ENCODE peak calls at places on chromosomes 2 and 18, in nine cellular contexts. One of them, this sample, is unnamed.

GRCh38 chr18:57728941-57729511 is 74.1 kb downstream of the ATP8B1 start:
- DNase-seq in H7: no peak
- DNase-seq in HTR-8/SVneo: no peak
- DNase-seq in GM23248: peak
- DNase-seq in stimulated activated CD4-positive, alpha-beta T cell treated with anti-CD3 and anti-CD28 coated beads, Interleukin-12 subunit alpha, Interleukin-12 subunit beta, amount 100 ng/mL, for 4 hours: no peak
- DNase-seq in activated naive CD8-positive, alpha-beta T cell treated with anti-CD3 and anti-CD28 coated beads, Interleukin-2, amount 50 U/mL, for 24 hours: no peak
- DNase-seq in mammary epithelial cell: peak
- DNase-seq in dermis blood vessel endothelial cell: peak
- DNase-seq in frontal cortex: no peak
- DNase-seq in this sample: peak

GRCh38 chr2:180125245-180125962 is 118.3 kb upstream of the CWC22 start:
- DNase-seq in H7: peak
- DNase-seq in HTR-8/SVneo: peak
- DNase-seq in GM23248: peak
- DNase-seq in stimulated activated CD4-positive, alpha-beta T cell treated with anti-CD3 and anti-CD28 coated beads, Interleukin-12 subunit alpha, Interleukin-12 subunit beta, amount 100 ng/mL, for 4 hours: peak
- DNase-seq in activated naive CD8-positive, alpha-beta T cell treated with anti-CD3 and anti-CD28 coated beads, Interleukin-2, amount 50 U/mL, for 24 hours: peak
- DNase-seq in mammary epithelial cell: peak
- DNase-seq in dermis blood vessel endothelial cell: peak
- DNase-seq in frontal cortex: peak
- DNase-seq in this sample: peak

GRCh38 chr2:172442072-172442895 is 14.9 kb downstream of the ITGA6 start:
- DNase-seq in H7: no peak
- DNase-seq in HTR-8/SVneo: peak
- DNase-seq in GM23248: peak
- DNase-seq in stimulated activated CD4-positive, alpha-beta T cell treated with anti-CD3 and anti-CD28 coated beads, Interleukin-12 subunit alpha, Interleukin-12 subunit beta, amount 100 ng/mL, for 4 hours: peak
- DNase-seq in activated naive CD8-positive, alpha-beta T cell treated with anti-CD3 and anti-CD28 coated beads, Interleukin-2, amount 50 U/mL, for 24 hours: peak
- DNase-seq in mammary epithelial cell: peak
- DNase-seq in dermis blood vessel endothelial cell: peak
- DNase-seq in frontal cortex: no peak
- DNase-seq in this sample: no peak

GRCh38 chr2:168583064-168583709 is 127.1 kb downstream of the CERS6 start:
- DNase-seq in H7: no peak
- DNase-seq in HTR-8/SVneo: no peak
- DNase-seq in GM23248: peak
- DNase-seq in stimulated activated CD4-positive, alpha-beta T cell treated with anti-CD3 and anti-CD28 coated beads, Interleukin-12 subunit alpha, Interleukin-12 subunit beta, amount 100 ng/mL, for 4 hours: no peak
- DNase-seq in activated naive CD8-positive, alpha-beta T cell treated with anti-CD3 and anti-CD28 coated beads, Interleukin-2, amount 50 U/mL, for 24 hours: no peak
- DNase-seq in mammary epithelial cell: no peak
- DNase-seq in dermis blood vessel endothelial cell: no peak
- DNase-seq in frontal cortex: no peak
- DNase-seq in this sample: no peak

GRCh38 chr2:79585701-79586428 is 73.0 kb downstream of the CTNNA2 start:
- DNase-seq in H7: no peak
- DNase-seq in HTR-8/SVneo: peak
- DNase-seq in GM23248: peak
- DNase-seq in stimulated activated CD4-positive, alpha-beta T cell treated with anti-CD3 and anti-CD28 coated beads, Interleukin-12 subunit alpha, Interleukin-12 subunit beta, amount 100 ng/mL, for 4 hours: no peak
- DNase-seq in activated naive CD8-positive, alpha-beta T cell treated with anti-CD3 and anti-CD28 coated beads, Interleukin-2, amount 50 U/mL, for 24 hours: no peak
- DNase-seq in mammary epithelial cell: no peak
- DNase-seq in dermis blood vessel endothelial cell: no peak
- DNase-seq in frontal cortex: no peak
- DNase-seq in this sample: no peak

GRCh38 chr18:34370704-34371405 is 146.1 kb upstream of the NOL4 start:
- DNase-seq in H7: no peak
- DNase-seq in HTR-8/SVneo: no peak
- DNase-seq in GM23248: no peak
- DNase-seq in stimulated activated CD4-positive, alpha-beta T cell treated with anti-CD3 and anti-CD28 coated beads, Interleukin-12 subunit alpha, Interleukin-12 subunit beta, amount 100 ng/mL, for 4 hours: no peak
- DNase-seq in activated naive CD8-positive, alpha-beta T cell treated with anti-CD3 and anti-CD28 coated beads, Interleukin-2, amount 50 U/mL, for 24 hours: no peak
- DNase-seq in mammary epithelial cell: no peak
- DNase-seq in dermis blood vessel endothelial cell: no peak
- DNase-seq in frontal cortex: no peak
- DNase-seq in this sample: no peak

GRCh38 chr2:216188268-216188850 is 79.2 kb downstream of the XRCC5 start:
- DNase-seq in H7: no peak
- DNase-seq in HTR-8/SVneo: no peak
- DNase-seq in GM23248: peak
- DNase-seq in stimulated activated CD4-positive, alpha-beta T cell treated with anti-CD3 and anti-CD28 coated beads, Interleukin-12 subunit alpha, Interleukin-12 subunit beta, amount 100 ng/mL, for 4 hours: no peak
- DNase-seq in activated naive CD8-positive, alpha-beta T cell treated with anti-CD3 and anti-CD28 coated beads, Interleukin-2, amount 50 U/mL, for 24 hours: no peak
- DNase-seq in mammary epithelial cell: no peak
- DNase-seq in dermis blood vessel endothelial cell: no peak
- DNase-seq in frontal cortex: no peak
- DNase-seq in this sample: no peak

GRCh38 chr18:63132819-63133200 is 186.8 kb downstream of the BCL2 start:
- DNase-seq in H7: no peak
- DNase-seq in HTR-8/SVneo: no peak
- DNase-seq in GM23248: no peak
- DNase-seq in stimulated activated CD4-positive, alpha-beta T cell treated with anti-CD3 and anti-CD28 coated beads, Interleukin-12 subunit alpha, Interleukin-12 subunit beta, amount 100 ng/mL, for 4 hours: no peak
- DNase-seq in activated naive CD8-positive, alpha-beta T cell treated with anti-CD3 and anti-CD28 coated beads, Interleukin-2, amount 50 U/mL, for 24 hours: no peak
- DNase-seq in mammary epithelial cell: no peak
- DNase-seq in dermis blood vessel endothelial cell: no peak
- DNase-seq in frontal cortex: no peak
- DNase-seq in this sample: peak

GRCh38 chr2:64354857-64355680 is 98.9 kb upstream of the LGALSL start:
- DNase-seq in H7: no peak
- DNase-seq in HTR-8/SVneo: peak
- DNase-seq in GM23248: peak
- DNase-seq in stimulated activated CD4-positive, alpha-beta T cell treated with anti-CD3 and anti-CD28 coated beads, Interleukin-12 subunit alpha, Interleukin-12 subunit beta, amount 100 ng/mL, for 4 hours: no peak
- DNase-seq in activated naive CD8-positive, alpha-beta T cell treated with anti-CD3 and anti-CD28 coated beads, Interleukin-2, amount 50 U/mL, for 24 hours: no peak
- DNase-seq in mammary epithelial cell: peak
- DNase-seq in dermis blood vessel endothelial cell: peak
- DNase-seq in frontal cortex: no peak
- DNase-seq in this sample: no peak

GRCh38 chr2:20781656-20782265 is 41.1 kb downstream of the LDAH start:
- DNase-seq in H7: peak
- DNase-seq in HTR-8/SVneo: peak
- DNase-seq in GM23248: peak
- DNase-seq in stimulated activated CD4-positive, alpha-beta T cell treated with anti-CD3 and anti-CD28 coated beads, Interleukin-12 subunit alpha, Interleukin-12 subunit beta, amount 100 ng/mL, for 4 hours: peak
- DNase-seq in activated naive CD8-positive, alpha-beta T cell treated with anti-CD3 and anti-CD28 coated beads, Interleukin-2, amount 50 U/mL, for 24 hours: no peak
- DNase-seq in mammary epithelial cell: peak
- DNase-seq in dermis blood vessel endothelial cell: peak
- DNase-seq in frontal cortex: no peak
- DNase-seq in this sample: peak

GRCh38 chr2:196783431-196784094 is 15.9 kb downstream of the GTF3C3 start:
- DNase-seq in H7: no peak
- DNase-seq in HTR-8/SVneo: no peak
- DNase-seq in GM23248: peak
- DNase-seq in stimulated activated CD4-positive, alpha-beta T cell treated with anti-CD3 and anti-CD28 coated beads, Interleukin-12 subunit alpha, Interleukin-12 subunit beta, amount 100 ng/mL, for 4 hours: peak
- DNase-seq in activated naive CD8-positive, alpha-beta T cell treated with anti-CD3 and anti-CD28 coated beads, Interleukin-2, amount 50 U/mL, for 24 hours: peak
- DNase-seq in mammary epithelial cell: peak
- DNase-seq in dermis blood vessel endothelial cell: no peak
- DNase-seq in frontal cortex: no peak
- DNase-seq in this sample: no peak

GRCh38 chr2:231190531-231191197 is 7.8 kb upstream of the ARMC9 start:
- DNase-seq in H7: peak
- DNase-seq in HTR-8/SVneo: no peak
- DNase-seq in GM23248: peak
- DNase-seq in stimulated activated CD4-positive, alpha-beta T cell treated with anti-CD3 and anti-CD28 coated beads, Interleukin-12 subunit alpha, Interleukin-12 subunit beta, amount 100 ng/mL, for 4 hours: no peak
- DNase-seq in activated naive CD8-positive, alpha-beta T cell treated with anti-CD3 and anti-CD28 coated beads, Interleukin-2, amount 50 U/mL, for 24 hours: no peak
- DNase-seq in mammary epithelial cell: no peak
- DNase-seq in dermis blood vessel endothelial cell: peak
- DNase-seq in frontal cortex: peak
- DNase-seq in this sample: peak

GRCh38 chr2:186718895-186719294 is 25.0 kb downstream of the FAM171B start:
- DNase-seq in H7: no peak
- DNase-seq in HTR-8/SVneo: no peak
- DNase-seq in GM23248: no peak
- DNase-seq in stimulated activated CD4-positive, alpha-beta T cell treated with anti-CD3 and anti-CD28 coated beads, Interleukin-12 subunit alpha, Interleukin-12 subunit beta, amount 100 ng/mL, for 4 hours: no peak
- DNase-seq in activated naive CD8-positive, alpha-beta T cell treated with anti-CD3 and anti-CD28 coated beads, Interleukin-2, amount 50 U/mL, for 24 hours: no peak
- DNase-seq in mammary epithelial cell: no peak
- DNase-seq in dermis blood vessel endothelial cell: no peak
- DNase-seq in frontal cortex: no peak
- DNase-seq in this sample: no peak

GRCh38 chr18:21740724-21741510 is at the start of gene MIB1:
- DNase-seq in H7: peak
- DNase-seq in HTR-8/SVneo: peak
- DNase-seq in GM23248: peak
- DNase-seq in stimulated activated CD4-positive, alpha-beta T cell treated with anti-CD3 and anti-CD28 coated beads, Interleukin-12 subunit alpha, Interleukin-12 subunit beta, amount 100 ng/mL, for 4 hours: peak
- DNase-seq in activated naive CD8-positive, alpha-beta T cell treated with anti-CD3 and anti-CD28 coated beads, Interleukin-2, amount 50 U/mL, for 24 hours: peak
- DNase-seq in mammary epithelial cell: peak
- DNase-seq in dermis blood vessel endothelial cell: no peak
- DNase-seq in frontal cortex: peak
- DNase-seq in this sample: peak

GRCh38 chr2:216450784-216451183 is 38.5 kb downstream of the SMARCAL1 start:
- DNase-seq in H7: no peak
- DNase-seq in HTR-8/SVneo: no peak
- DNase-seq in GM23248: no peak
- DNase-seq in stimulated activated CD4-positive, alpha-beta T cell treated with anti-CD3 and anti-CD28 coated beads, Interleukin-12 subunit alpha, Interleukin-12 subunit beta, amount 100 ng/mL, for 4 hours: no peak
- DNase-seq in activated naive CD8-positive, alpha-beta T cell treated with anti-CD3 and anti-CD28 coated beads, Interleukin-2, amount 50 U/mL, for 24 hours: no peak
- DNase-seq in mammary epithelial cell: no peak
- DNase-seq in dermis blood vessel endothelial cell: no peak
- DNase-seq in frontal cortex: no peak
- DNase-seq in this sample: no peak

GRCh38 chr2:170324640-170325046 is 146.7 kb downstream of the MYO3B start:
- DNase-seq in H7: peak
- DNase-seq in HTR-8/SVneo: peak
- DNase-seq in GM23248: peak
- DNase-seq in stimulated activated CD4-positive, alpha-beta T cell treated with anti-CD3 and anti-CD28 coated beads, Interleukin-12 subunit alpha, Interleukin-12 subunit beta, amount 100 ng/mL, for 4 hours: peak
- DNase-seq in activated naive CD8-positive, alpha-beta T cell treated with anti-CD3 and anti-CD28 coated beads, Interleukin-2, amount 50 U/mL, for 24 hours: peak
- DNase-seq in mammary epithelial cell: peak
- DNase-seq in dermis blood vessel endothelial cell: peak
- DNase-seq in frontal cortex: peak
- DNase-seq in this sample: peak

GRCh38 chr2:162244559-162245031 is 1.4 kb upstream of the FAP start:
- DNase-seq in H7: no peak
- DNase-seq in HTR-8/SVneo: peak
- DNase-seq in GM23248: peak
- DNase-seq in stimulated activated CD4-positive, alpha-beta T cell treated with anti-CD3 and anti-CD28 coated beads, Interleukin-12 subunit alpha, Interleukin-12 subunit beta, amount 100 ng/mL, for 4 hours: no peak
- DNase-seq in activated naive CD8-positive, alpha-beta T cell treated with anti-CD3 and anti-CD28 coated beads, Interleukin-2, amount 50 U/mL, for 24 hours: no peak
- DNase-seq in mammary epithelial cell: peak
- DNase-seq in dermis blood vessel endothelial cell: peak
- DNase-seq in frontal cortex: no peak
- DNase-seq in this sample: no peak

GRCh38 chr2:207719008-207719407 is 7.6 kb downstream of the CCNYL1 start:
- DNase-seq in H7: no peak
- DNase-seq in HTR-8/SVneo: no peak
- DNase-seq in GM23248: no peak
- DNase-seq in stimulated activated CD4-positive, alpha-beta T cell treated with anti-CD3 and anti-CD28 coated beads, Interleukin-12 subunit alpha, Interleukin-12 subunit beta, amount 100 ng/mL, for 4 hours: no peak
- DNase-seq in activated naive CD8-positive, alpha-beta T cell treated with anti-CD3 and anti-CD28 coated beads, Interleukin-2, amount 50 U/mL, for 24 hours: no peak
- DNase-seq in mammary epithelial cell: no peak
- DNase-seq in dermis blood vessel endothelial cell: no peak
- DNase-seq in frontal cortex: no peak
- DNase-seq in this sample: no peak

GRCh38 chr18:46596119-46596518 is 60.9 kb downstream of the LOXHD1 start:
- DNase-seq in H7: no peak
- DNase-seq in HTR-8/SVneo: no peak
- DNase-seq in GM23248: no peak
- DNase-seq in stimulated activated CD4-positive, alpha-beta T cell treated with anti-CD3 and anti-CD28 coated beads, Interleukin-12 subunit alpha, Interleukin-12 subunit beta, amount 100 ng/mL, for 4 hours: no peak
- DNase-seq in activated naive CD8-positive, alpha-beta T cell treated with anti-CD3 and anti-CD28 coated beads, Interleukin-2, amount 50 U/mL, for 24 hours: no peak
- DNase-seq in mammary epithelial cell: no peak
- DNase-seq in dermis blood vessel endothelial cell: no peak
- DNase-seq in frontal cortex: no peak
- DNase-seq in this sample: no peak

This sample was measured in T47D.